ENCODE peak calls at places on chromosomes 11 and 22, in four cellular contexts. One of them, this sample, is unnamed.

GRCh38 chr22:48972979-48973693 is 854.5 kb downstream of the BRD1 start:
- DNase-seq in amniotic stem cell: no peak
- DNase-seq in neural crest cell: no peak
- DNase-seq in CD4-positive, CD25-positive, alpha-beta regulatory T cell: no peak
- DNase-seq in this sample: no peak

GRCh38 chr11:120028181-120028935 is 109.6 kb downstream of the TRIM29 start:
- DNase-seq in amniotic stem cell: no peak
- DNase-seq in neural crest cell: no peak
- DNase-seq in CD4-positive, CD25-positive, alpha-beta regulatory T cell: no peak
- DNase-seq in this sample: no peak

GRCh38 chr22:36760716-36761115 is 15.2 kb downstream of the IFT27 start:
- DNase-seq in amniotic stem cell: no peak
- DNase-seq in neural crest cell: no peak
- DNase-seq in CD4-positive, CD25-positive, alpha-beta regulatory T cell: no peak
- DNase-seq in this sample: no peak

GRCh38 chr22:44098966-44099530 is 74.9 kb downstream of the PARVB start:
- DNase-seq in amniotic stem cell: no peak
- DNase-seq in neural crest cell: no peak
- DNase-seq in CD4-positive, CD25-positive, alpha-beta regulatory T cell: no peak
- DNase-seq in this sample: no peak

GRCh38 chr11:95717314-95717713 is 72.3 kb downstream of the FAM76B start:
- DNase-seq in amniotic stem cell: no peak
- DNase-seq in neural crest cell: no peak
- DNase-seq in CD4-positive, CD25-positive, alpha-beta regulatory T cell: no peak
- DNase-seq in this sample: no peak

GRCh38 chr22:48894804-48895250 is 932.8 kb downstream of the BRD1 start:
- DNase-seq in amniotic stem cell: no peak
- DNase-seq in neural crest cell: no peak
- DNase-seq in CD4-positive, CD25-positive, alpha-beta regulatory T cell: no peak
- DNase-seq in this sample: no peak

GRCh38 chr22:29715705-29716104 is 4.1 kb upstream of the CABP7 start:
- DNase-seq in amniotic stem cell: no peak
- DNase-seq in neural crest cell: no peak
- DNase-seq in CD4-positive, CD25-positive, alpha-beta regulatory T cell: no peak
- DNase-seq in this sample: no peak

GRCh38 chr22:19892249-19892879 is 37.7 kb upstream of the GNB1L start:
- DNase-seq in amniotic stem cell: no peak
- DNase-seq in neural crest cell: no peak
- DNase-seq in CD4-positive, CD25-positive, alpha-beta regulatory T cell: peak
- DNase-seq in this sample: no peak

GRCh38 chr11:72838691-72839305 is 24.6 kb downstream of the ATG16L2 start:
- DNase-seq in amniotic stem cell: no peak
- DNase-seq in neural crest cell: no peak
- DNase-seq in CD4-positive, CD25-positive, alpha-beta regulatory T cell: no peak
- DNase-seq in this sample: no peak

GRCh38 chr11:78256962-78257361 is 68.2 kb downstream of the USP35 start:
- DNase-seq in amniotic stem cell: peak
- DNase-seq in neural crest cell: no peak
- DNase-seq in CD4-positive, CD25-positive, alpha-beta regulatory T cell: no peak
- DNase-seq in this sample: no peak

GRCh38 chr11:115202061-115202460 is 302.2 kb downstream of the CADM1 start:
- DNase-seq in amniotic stem cell: no peak
- DNase-seq in neural crest cell: no peak
- DNase-seq in CD4-positive, CD25-positive, alpha-beta regulatory T cell: no peak
- DNase-seq in this sample: no peak

GRCh38 chr11:62108017-62108750 is 15.6 kb upstream of the INCENP start:
- DNase-seq in amniotic stem cell: peak
- DNase-seq in neural crest cell: peak
- DNase-seq in CD4-positive, CD25-positive, alpha-beta regulatory T cell: peak
- DNase-seq in this sample: no peak

GRCh38 chr22:39496131-39496838 is 5.8 kb upstream of the MIEF1 start:
- DNase-seq in amniotic stem cell: peak
- DNase-seq in neural crest cell: peak
- DNase-seq in CD4-positive, CD25-positive, alpha-beta regulatory T cell: peak
- DNase-seq in this sample: no peak

GRCh38 chr11:119368121-119369034 is 13.1 kb downstream of the USP2 start:
- DNase-seq in amniotic stem cell: no peak
- DNase-seq in neural crest cell: no peak
- DNase-seq in CD4-positive, CD25-positive, alpha-beta regulatory T cell: no peak
- DNase-seq in this sample: no peak

GRCh38 chr11:102703826-102704493 is 1.6 kb downstream of the MMP27 start:
- DNase-seq in amniotic stem cell: no peak
- DNase-seq in neural crest cell: no peak
- DNase-seq in CD4-positive, CD25-positive, alpha-beta regulatory T cell: no peak
- DNase-seq in this sample: no peak

GRCh38 chr22:40709752-40710413 is 30.6 kb downstream of the MCHR1 start:
- DNase-seq in amniotic stem cell: no peak
- DNase-seq in neural crest cell: no peak
- DNase-seq in CD4-positive, CD25-positive, alpha-beta regulatory T cell: no peak
- DNase-seq in this sample: no peak

This sample was measured in smooth muscle cell of the brain vasculature.